ENCODE peak calls at places on chromosomes 2 and 18, in six cellular contexts. R is brain microvascular endothelial cell; X is choroid plexus epithelial cell; T is CD8-positive, alpha-beta T cell; Y is Peyer's patch; M is tibial nerve. J is an unnamed sample.

GRCh38 chr18:76459687-76460350 is 35.2 kb downstream of the ZNF516 start:
- DNase-seq in Y (no peak), R (peak), X (peak), T (no peak), M (no peak), J (peak)

GRCh38 chr2:44189104-44189503 is 20.4 kb downstream of the PPM1B start:
- DNase-seq in R (no peak), Y (no peak), T (no peak), M (no peak), X (no peak), J (no peak)

GRCh38 chr18:70499218-70499691 is 210.4 kb downstream of the SOCS6 start:
- DNase-seq in X (no peak), R (no peak), T (peak), M (no peak), Y (peak), J (no peak)

GRCh38 chr2:47015730-47016129 is 100.1 kb upstream of the MCFD2 start:
- DNase-seq in T (no peak), X (no peak), Y (no peak), M (no peak), R (no peak), J (no peak)

GRCh38 chr2:152477347-152478092 is 142.5 kb downstream of the FMNL2 start:
- DNase-seq in Y (no peak), X (no peak), T (no peak), R (no peak), M (no peak), J (no peak)

GRCh38 chr2:239360008-239360407 is 40.8 kb downstream of the HDAC4 start:
- DNase-seq in X (no peak), R (no peak), Y (no peak), T (no peak), M (no peak), J (no peak)

GRCh38 chr18:24741961-24742738 is 281.7 kb downstream of the HRH4 start:
- DNase-seq in M (no peak), Y (no peak), X (no peak), R (no peak), T (no peak), J (peak)

GRCh38 chr2:189096769-189097447 is 82.7 kb downstream of the COL5A2 start:
- DNase-seq in R (peak), T (no peak), M (no peak), Y (no peak), X (peak), J (peak)

GRCh38 chr2:43269074-43269572 is 42.7 kb upstream of the ZFP36L2 start:
- DNase-seq in R (peak), T (no peak), X (peak), M (peak), Y (peak), J (peak)

GRCh38 chr2:72755647-72756423 is 70.0 kb downstream of the EXOC6B start:
- DNase-seq in R (no peak), Y (no peak), M (no peak), T (no peak), X (no peak), J (peak)

GRCh38 chr2:171523339-171523931 is 1.2 kb downstream of the CYBRD1 start:
- DNase-seq in Y (peak), T (no peak), M (peak), R (peak), X (peak), J (no peak)

GRCh38 chr2:197158591-197159550 is 151.7 kb downstream of the ANKRD44 start:
- DNase-seq in R (peak), X (peak), M (no peak), T (no peak), Y (no peak), J (no peak)

GRCh38 chr2:115165529-115166109 is 723.2 kb downstream of the DPP10 start:
- DNase-seq in R (peak), X (peak), Y (no peak), T (no peak), M (peak), J (no peak)

GRCh38 chr18:30094556-30094955 is 948.0 kb downstream of the DSC3 start:
- DNase-seq in T (no peak), Y (no peak), X (peak), R (no peak), M (no peak), J (no peak)

GRCh38 chr2:235618039-235618438 is 124.2 kb downstream of the AGAP1 start:
- DNase-seq in M (no peak), T (no peak), R (peak), X (peak), Y (no peak), J (no peak)

DNA sequence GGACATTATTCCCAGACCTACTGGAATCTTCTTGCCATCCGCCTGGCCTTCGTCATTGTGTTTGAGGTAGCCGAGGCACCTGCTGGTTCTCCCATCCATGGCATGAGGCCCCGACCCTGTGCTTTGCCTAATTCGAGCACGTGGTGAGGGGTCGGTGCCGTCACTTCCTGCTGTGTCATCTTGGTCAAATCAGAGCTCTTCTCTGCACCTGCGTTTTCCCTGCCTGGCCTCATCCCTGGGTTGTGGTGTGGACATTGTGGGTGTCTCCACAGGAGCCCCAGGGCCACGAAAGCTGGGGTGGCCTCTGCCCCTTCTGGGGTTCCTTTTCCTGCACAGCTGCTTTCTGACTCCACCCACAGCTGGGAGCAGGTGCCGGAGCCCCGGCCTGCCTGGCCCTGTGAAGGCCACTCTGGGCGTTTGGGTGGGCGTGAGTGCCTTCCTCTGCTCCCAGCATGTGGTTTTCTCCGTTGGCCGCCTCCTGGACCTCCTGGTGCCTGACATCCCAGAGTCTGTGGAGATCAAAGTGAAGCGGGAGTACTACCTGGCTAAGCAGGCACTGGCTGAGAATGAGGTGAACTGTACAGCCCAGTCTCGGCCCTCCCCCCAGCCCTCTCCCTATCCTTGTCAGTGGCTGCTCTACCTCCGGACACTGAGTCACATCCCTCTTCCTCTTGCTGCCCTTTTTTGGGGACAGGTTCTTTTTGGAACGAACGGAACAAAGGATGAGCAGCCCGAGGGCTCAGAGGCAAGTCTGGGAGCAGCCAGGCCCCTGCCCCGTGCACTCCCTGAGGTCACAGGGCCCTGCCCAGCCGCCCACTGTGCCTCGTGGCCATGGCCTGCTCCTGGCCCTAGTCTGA is 35.0 kb downstream of the ANO7 start:
- DNase-seq in M (no peak), R (no peak), X (no peak), Y (no peak), T (no peak), J (no peak)
- H3K4me3 ChIP-seq in M (no peak), R (no peak), X (no peak), Y (no peak), T (no peak), J (no peak)

GRCh38 chr2:118582058-118582457 is 265.4 kb downstream of the EN1 start:
- DNase-seq in Y (no peak), T (no peak), R (no peak), M (no peak), X (no peak), J (no peak)
- TF ChIP-seq CTCF in Y (no peak), T (no peak), R (no peak), M (no peak), X (no peak), J (no peak)

GRCh38 chr2:145159676-145160075 is 639.8 kb upstream of the ZEB2 start:
- DNase-seq in M (no peak), T (no peak), Y (no peak), X (peak), R (no peak), J (no peak)
- H3K4me3 ChIP-seq in M (no peak), T (no peak), Y (no peak), X (no peak), R (no peak), J (no peak)

GRCh38 chr18:7224198-7224597 is 6.7 kb upstream of the LRRC30 start:
- DNase-seq in T (no peak), Y (no peak), M (no peak), X (no peak), R (no peak), J (no peak)

GRCh38 chr18:7221424-7222155 is 9.3 kb upstream of the LRRC30 start:
- DNase-seq in M (no peak), Y (no peak), X (peak), R (peak), T (no peak), J (peak)
- TF ChIP-seq CTCF in M (peak), Y (peak), X (peak), R (peak), T (no peak), J (peak)